ENCODE peak calls at places on chromosome 6, in ten cellular contexts. One of them, this sample, is unnamed.

GRCh38 chr6:134875367-134875766 is 74.5 kb downstream of the ALDH8A1 start:
- DNase-seq in IMR-90: peak; percentile 35
- DNase-seq in ovary: no peak
- DNase-seq in esophagus squamous epithelium: no peak
- DNase-seq in upper lobe of left lung: no peak
- DNase-seq in HCT116: no peak
- DNase-seq in spleen: no peak
- DNase-seq in body of pancreas: no peak
- DNase-seq in stomach: no peak
- DNase-seq in suprapubic skin: no peak
- DNase-seq in this sample: no peak

GRCh38 chr6:99471638-99472037 is 43.6 kb downstream of the USP45 start:
- DNase-seq in suprapubic skin: no peak
- DNase-seq in ovary: no peak
- DNase-seq in esophagus squamous epithelium: no peak
- DNase-seq in IMR-90: no peak
- DNase-seq in upper lobe of left lung: no peak
- DNase-seq in stomach: no peak
- DNase-seq in body of pancreas: peak; percentile 33
- DNase-seq in HCT116: no peak
- DNase-seq in spleen: no peak
- DNase-seq in this sample: no peak

GRCh38 chr6:163198396-163198795 is 216.1 kb upstream of the QKI start:
- DNase-seq in suprapubic skin: no peak
- DNase-seq in upper lobe of left lung: no peak
- DNase-seq in ovary: no peak
- DNase-seq in IMR-90: no peak
- DNase-seq in esophagus squamous epithelium: no peak
- DNase-seq in body of pancreas: no peak
- DNase-seq in stomach: no peak
- DNase-seq in spleen: no peak
- DNase-seq in HCT116: no peak
- DNase-seq in this sample: no peak

GRCh38 chr6:170166511-170167122 is 124.3 kb downstream of the DLL1 start:
- DNase-seq in HCT116: no peak
- DNase-seq in stomach: peak; percentile 85
- DNase-seq in esophagus squamous epithelium: no peak
- DNase-seq in ovary: no peak
- DNase-seq in suprapubic skin: peak; percentile 64
- DNase-seq in upper lobe of left lung: peak; percentile 68
- DNase-seq in body of pancreas: peak; percentile 46
- DNase-seq in spleen: peak; percentile 46
- DNase-seq in IMR-90: no peak
- DNase-seq in this sample: no peak

GRCh38 chr6:15457121-15457646 is 205.6 kb downstream of the DTNBP1 start:
- DNase-seq in upper lobe of left lung: no peak
- DNase-seq in ovary: no peak
- DNase-seq in spleen: no peak
- DNase-seq in body of pancreas: no peak
- DNase-seq in IMR-90: no peak
- DNase-seq in esophagus squamous epithelium: no peak
- DNase-seq in HCT116: no peak
- DNase-seq in stomach: no peak
- DNase-seq in suprapubic skin: no peak
- DNase-seq in this sample: no peak

GRCh38 chr6:3850451-3851203 is 1.5 kb downstream of the FAM50B start:
- DNase-seq in suprapubic skin: no peak
- DNase-seq in upper lobe of left lung: peak; percentile 85
- DNase-seq in IMR-90: no peak
- DNase-seq in ovary: no peak
- DNase-seq in body of pancreas: no peak
- DNase-seq in stomach: no peak
- DNase-seq in HCT116: no peak
- DNase-seq in esophagus squamous epithelium: no peak
- DNase-seq in spleen: peak; percentile 82
- DNase-seq in this sample: no peak

GRCh38 chr6:168041928-168042327 is 37.1 kb downstream of the FRMD1 start:
- DNase-seq in stomach: no peak
- DNase-seq in suprapubic skin: no peak
- DNase-seq in HCT116: no peak
- DNase-seq in body of pancreas: no peak
- DNase-seq in upper lobe of left lung: peak; percentile 55
- DNase-seq in esophagus squamous epithelium: no peak
- DNase-seq in spleen: peak; percentile 64
- DNase-seq in ovary: no peak
- DNase-seq in IMR-90: no peak
- DNase-seq in this sample: no peak

GRCh38 chr6:163324928-163325784 is 89.4 kb upstream of the QKI start:
- DNase-seq in HCT116: no peak
- DNase-seq in ovary: no peak
- DNase-seq in IMR-90: peak; percentile 8
- DNase-seq in esophagus squamous epithelium: no peak
- DNase-seq in spleen: no peak
- DNase-seq in suprapubic skin: no peak
- DNase-seq in upper lobe of left lung: no peak
- DNase-seq in stomach: peak; percentile 52
- DNase-seq in body of pancreas: peak; percentile 33
- DNase-seq in this sample: no peak

GRCh38 chr6:70680396-70680795 is 12.7 kb downstream of the SMAP1 start:
- DNase-seq in spleen: no peak
- DNase-seq in HCT116: no peak
- DNase-seq in esophagus squamous epithelium: no peak
- DNase-seq in ovary: no peak
- DNase-seq in stomach: no peak
- DNase-seq in IMR-90: peak; percentile 8
- DNase-seq in suprapubic skin: no peak
- DNase-seq in body of pancreas: no peak
- DNase-seq in upper lobe of left lung: no peak
- DNase-seq in this sample: no peak

GRCh38 chr6:25404693-25405169 is 125.6 kb downstream of the CARMIL1 start:
- DNase-seq in IMR-90: no peak
- DNase-seq in spleen: no peak
- DNase-seq in ovary: no peak
- DNase-seq in stomach: peak; percentile 33
- DNase-seq in suprapubic skin: no peak
- DNase-seq in body of pancreas: no peak
- DNase-seq in HCT116: no peak
- DNase-seq in upper lobe of left lung: no peak
- DNase-seq in esophagus squamous epithelium: no peak
- DNase-seq in this sample: no peak

GRCh38 chr6:114543696-114544095 is 200.9 kb upstream of the HS3ST5 start:
- DNase-seq in IMR-90: no peak
- DNase-seq in ovary: no peak
- DNase-seq in stomach: no peak
- DNase-seq in upper lobe of left lung: no peak
- DNase-seq in spleen: no peak
- DNase-seq in body of pancreas: no peak
- DNase-seq in suprapubic skin: no peak
- DNase-seq in HCT116: no peak
- DNase-seq in esophagus squamous epithelium: no peak
- DNase-seq in this sample: no peak

GRCh38 chr6:131258816-131259476 is 123.7 kb downstream of the AKAP7 start:
- DNase-seq in HCT116: peak; percentile 26
- DNase-seq in suprapubic skin: no peak
- DNase-seq in body of pancreas: peak; percentile 24
- DNase-seq in upper lobe of left lung: no peak
- DNase-seq in ovary: no peak
- DNase-seq in esophagus squamous epithelium: no peak
- DNase-seq in IMR-90: peak; percentile 53
- DNase-seq in spleen: no peak
- DNase-seq in stomach: no peak
- DNase-seq in this sample: no peak

GRCh38 chr6:14038636-14039035 is 78.9 kb upstream of the CD83 start:
- DNase-seq in esophagus squamous epithelium: no peak
- DNase-seq in stomach: no peak
- DNase-seq in IMR-90: peak; percentile 67
- DNase-seq in suprapubic skin: no peak
- DNase-seq in ovary: no peak
- DNase-seq in upper lobe of left lung: no peak
- DNase-seq in HCT116: no peak
- DNase-seq in spleen: no peak
- DNase-seq in body of pancreas: no peak
- DNase-seq in this sample: no peak

GRCh38 chr6:114108119-114109002 is 137.4 kb upstream of the HDAC2 start:
- DNase-seq in esophagus squamous epithelium: no peak
- DNase-seq in spleen: no peak
- DNase-seq in body of pancreas: peak; percentile 68
- DNase-seq in ovary: no peak
- DNase-seq in HCT116: peak; percentile 64
- DNase-seq in stomach: peak; percentile 69
- DNase-seq in IMR-90: peak; percentile 68
- DNase-seq in suprapubic skin: no peak
- DNase-seq in upper lobe of left lung: no peak
- DNase-seq in this sample: no peak

GRCh38 chr6:11412011-11412424 is 125.5 kb upstream of the TMEM170B start:
- DNase-seq in esophagus squamous epithelium: no peak
- DNase-seq in suprapubic skin: no peak
- DNase-seq in HCT116: no peak
- DNase-seq in upper lobe of left lung: no peak
- DNase-seq in ovary: no peak
- DNase-seq in IMR-90: peak; percentile 38
- DNase-seq in body of pancreas: no peak
- DNase-seq in spleen: no peak
- DNase-seq in stomach: no peak
- DNase-seq in this sample: no peak

GRCh38 chr6:93419304-93420162 is at the start of gene EPHA7:
- DNase-seq in suprapubic skin: peak; percentile 87
- DNase-seq in spleen: peak; percentile 90
- DNase-seq in stomach: peak; percentile 80
- DNase-seq in upper lobe of left lung: peak; percentile 97
- DNase-seq in HCT116: no peak
- DNase-seq in esophagus squamous epithelium: no peak
- DNase-seq in IMR-90: peak; percentile 76
- DNase-seq in body of pancreas: peak; percentile 94
- DNase-seq in ovary: peak; percentile 96
- DNase-seq in this sample: peak; percentile 87

GRCh38 chr6:107435798-107436197 is 23.6 kb downstream of the PDSS2 start:
- DNase-seq in HCT116: no peak
- DNase-seq in suprapubic skin: no peak
- DNase-seq in spleen: no peak
- DNase-seq in IMR-90: peak; percentile 54
- DNase-seq in upper lobe of left lung: no peak
- DNase-seq in body of pancreas: no peak
- DNase-seq in esophagus squamous epithelium: no peak
- DNase-seq in ovary: no peak
- DNase-seq in stomach: no peak
- DNase-seq in this sample: no peak

GRCh38 chr6:3288711-3289663 is 30.2 kb downstream of the PSMG4 start:
- DNase-seq in ovary: no peak
- DNase-seq in stomach: no peak
- DNase-seq in body of pancreas: no peak
- DNase-seq in spleen: peak; percentile 67
- DNase-seq in HCT116: no peak
- DNase-seq in IMR-90: no peak
- DNase-seq in esophagus squamous epithelium: no peak
- DNase-seq in upper lobe of left lung: peak; percentile 79
- DNase-seq in suprapubic skin: peak; percentile 78
- DNase-seq in this sample: no peak

DNA sequence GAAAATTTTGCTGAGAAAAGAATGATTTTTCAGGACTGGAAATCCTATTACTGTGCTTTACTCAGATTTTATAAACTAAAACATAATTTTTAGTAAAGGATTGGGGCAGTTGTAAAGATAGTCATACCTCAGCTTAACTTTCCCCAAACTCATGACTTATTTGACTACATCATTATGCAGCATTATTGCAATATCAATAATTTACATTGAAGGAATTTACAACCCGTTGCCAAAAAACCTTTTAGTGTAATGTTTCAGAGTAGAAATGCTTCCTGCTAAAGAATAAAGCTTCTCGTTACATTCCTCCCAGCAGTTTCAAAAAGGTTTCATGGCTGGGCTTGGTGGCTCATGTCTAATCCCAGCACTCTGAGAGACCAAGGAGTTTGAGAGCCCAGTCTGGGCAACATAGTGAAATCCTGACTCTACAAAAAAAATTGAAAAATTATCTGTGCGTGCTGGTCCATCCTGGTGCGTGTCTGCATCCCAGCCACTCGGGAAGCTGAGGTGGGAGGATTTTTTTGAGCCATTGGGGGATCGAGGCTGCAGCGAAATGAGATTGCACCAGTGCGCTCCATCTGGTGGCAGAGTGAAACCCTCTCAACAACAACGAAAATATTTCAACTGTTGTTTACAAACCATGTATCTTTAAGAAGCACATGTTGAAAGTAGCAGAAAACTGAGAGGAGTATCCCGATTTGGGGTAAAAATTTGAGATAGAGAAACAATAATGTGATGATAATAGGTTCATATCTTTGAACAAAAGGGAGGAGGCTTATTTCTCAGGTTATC is 4.4 kb downstream of the AMD1 start:
- DNase-seq in esophagus squamous epithelium: no peak
- DNase-seq in stomach: no peak
- DNase-seq in ovary: no peak
- DNase-seq in IMR-90: peak; percentile 59
- DNase-seq in HCT116: no peak
- DNase-seq in body of pancreas: peak; percentile 14
- DNase-seq in spleen: no peak
- DNase-seq in upper lobe of left lung: no peak
- DNase-seq in suprapubic skin: no peak
- DNase-seq in this sample: no peak
- H3K4me3 ChIP-seq in esophagus squamous epithelium: no peak overlapping the region
- H3K4me3 ChIP-seq in stomach: no peak overlapping the region
- H3K4me3 ChIP-seq in ovary: no peak overlapping the region
- H3K4me3 ChIP-seq in IMR-90: peak overlapping the region; percentile 3
- H3K4me3 ChIP-seq in HCT116: no peak overlapping the region
- H3K4me3 ChIP-seq in body of pancreas: no peak overlapping the region
- H3K4me3 ChIP-seq in spleen: no peak overlapping the region
- H3K4me3 ChIP-seq in upper lobe of left lung: no peak overlapping the region
- H3K4me3 ChIP-seq in suprapubic skin: peak overlapping the region; percentile 4
- H3K4me3 ChIP-seq in this sample: no peak overlapping the region

GRCh38 chr6:139219271-139219729 is 72.5 kb downstream of the TXLNB start:
- DNase-seq in suprapubic skin: peak; percentile 86
- DNase-seq in upper lobe of left lung: no peak
- DNase-seq in IMR-90: peak; percentile 90
- DNase-seq in esophagus squamous epithelium: peak; percentile 52
- DNase-seq in HCT116: peak; percentile 73
- DNase-seq in body of pancreas: peak; percentile 92
- DNase-seq in ovary: peak; percentile 79
- DNase-seq in stomach: peak; percentile 91
- DNase-seq in spleen: peak; percentile 93
- DNase-seq in this sample: peak; percentile 82
- TF ChIP-seq CTCF in suprapubic skin: peak; percentile 72
- TF ChIP-seq CTCF in upper lobe of left lung: peak; percentile 71
- TF ChIP-seq CTCF in IMR-90: peak; percentile 90
- TF ChIP-seq CTCF in esophagus squamous epithelium: peak; percentile 87
- TF ChIP-seq CTCF in HCT116: peak; percentile 77
- TF ChIP-seq CTCF in body of pancreas: peak; percentile 67
- TF ChIP-seq CTCF in ovary: peak; percentile 55
- TF ChIP-seq CTCF in stomach: peak; percentile 88
- TF ChIP-seq CTCF in spleen: peak; percentile 80
- TF ChIP-seq CTCF in this sample: peak; percentile 83

GRCh38 chr6:1613631-1614447 is 4.1 kb downstream of the FOXC1 start:
- DNase-seq in ovary: no peak
- DNase-seq in HCT116: no peak
- DNase-seq in body of pancreas: no peak
- DNase-seq in upper lobe of left lung: peak; percentile 79
- DNase-seq in suprapubic skin: no peak
- DNase-seq in stomach: no peak
- DNase-seq in IMR-90: peak; percentile 47
- DNase-seq in esophagus squamous epithelium: no peak
- DNase-seq in spleen: no peak
- DNase-seq in this sample: no peak
- TF ChIP-seq POLR2A in ovary: no peak
- TF ChIP-seq POLR2A in HCT116: no peak
- TF ChIP-seq POLR2A in body of pancreas: no peak
- TF ChIP-seq POLR2A in upper lobe of left lung: no peak
- TF ChIP-seq POLR2A in suprapubic skin: no peak
- TF ChIP-seq POLR2A in stomach: no peak
- TF ChIP-seq POLR2A in IMR-90: no peak
- TF ChIP-seq POLR2A in esophagus squamous epithelium: no peak
- TF ChIP-seq POLR2A in spleen: no peak
- TF ChIP-seq POLR2A in this sample: no peak

GRCh38 chr6:136551103-136551502 is 881 bp upstream of the MAP7 start:
- DNase-seq in body of pancreas: peak; percentile 29
- DNase-seq in esophagus squamous epithelium: no peak
- DNase-seq in spleen: no peak
- DNase-seq in upper lobe of left lung: no peak
- DNase-seq in suprapubic skin: no peak
- DNase-seq in stomach: no peak
- DNase-seq in IMR-90: no peak
- DNase-seq in HCT116: no peak
- DNase-seq in ovary: peak; percentile 10
- DNase-seq in this sample: no peak
- H3K4me3 ChIP-seq in body of pancreas: peak overlapping the region; percentile 56
- H3K4me3 ChIP-seq in esophagus squamous epithelium: peak overlapping the region; percentile 56
- H3K4me3 ChIP-seq in spleen: peak overlapping the region; percentile 95
- H3K4me3 ChIP-seq in upper lobe of left lung: no peak overlapping the region
- H3K4me3 ChIP-seq in suprapubic skin: peak overlapping the region; percentile 73
- H3K4me3 ChIP-seq in stomach: peak overlapping the region; percentile 73
- H3K4me3 ChIP-seq in IMR-90: no peak overlapping the region
- H3K4me3 ChIP-seq in HCT116: peak overlapping the region; percentile 79
- H3K4me3 ChIP-seq in ovary: peak overlapping the region; percentile 63
- H3K4me3 ChIP-seq in this sample: no peak overlapping the region

This sample was measured in breast epithelium.